ENCODE peak calls at places on chromosome 4, in seven cellular contexts. One of them, this sample, is unnamed.

GRCh38 chr4:141081921-141082381 is 51.3 kb downstream of the RNF150 start:
- DNase-seq in IMR-90: no peak
- DNase-seq in H9: no peak
- DNase-seq in neuronal stem cell: no peak
- DNase-seq in mesenchymal stem cell: no peak
- DNase-seq in H1: no peak
- DNase-seq in trophoblast cell: no peak
- DNase-seq in this sample: no peak

GRCh38 chr4:91340843-91341242 is 962.9 kb upstream of the GRID2 start:
- DNase-seq in IMR-90: no peak
- DNase-seq in H9: no peak
- DNase-seq in neuronal stem cell: no peak
- DNase-seq in mesenchymal stem cell: no peak
- DNase-seq in H1: no peak
- DNase-seq in trophoblast cell: no peak
- DNase-seq in this sample: no peak

GRCh38 chr4:149008415-149009025 is 566.3 kb upstream of the NR3C2 start:
- DNase-seq in IMR-90: peak
- DNase-seq in H9: no peak
- DNase-seq in neuronal stem cell: no peak
- DNase-seq in mesenchymal stem cell: no peak
- DNase-seq in H1: no peak
- DNase-seq in trophoblast cell: peak
- DNase-seq in this sample: peak

GRCh38 chr4:39469429-39470077 is 10.7 kb downstream of the LIAS start:
- DNase-seq in IMR-90: peak
- DNase-seq in H9: peak
- DNase-seq in neuronal stem cell: peak
- DNase-seq in mesenchymal stem cell: peak
- DNase-seq in H1: no peak
- DNase-seq in trophoblast cell: peak
- DNase-seq in this sample: peak

GRCh38 chr4:128823025-128823661 is 13.6 kb downstream of the JADE1 start:
- DNase-seq in IMR-90: peak
- DNase-seq in H9: no peak
- DNase-seq in neuronal stem cell: no peak
- DNase-seq in mesenchymal stem cell: peak
- DNase-seq in H1: no peak
- DNase-seq in trophoblast cell: peak
- DNase-seq in this sample: no peak

GRCh38 chr4:172323288-172323687 is 510.1 kb downstream of the GALNTL6 start:
- DNase-seq in IMR-90: no peak
- DNase-seq in H9: no peak
- DNase-seq in neuronal stem cell: no peak
- DNase-seq in mesenchymal stem cell: no peak
- DNase-seq in H1: no peak
- DNase-seq in trophoblast cell: no peak
- DNase-seq in this sample: no peak

GRCh38 chr4:176360446-176360845 is 40.7 kb downstream of the SPCS3 start:
- DNase-seq in IMR-90: peak
- DNase-seq in H9: no peak
- DNase-seq in neuronal stem cell: no peak
- DNase-seq in mesenchymal stem cell: no peak
- DNase-seq in H1: no peak
- DNase-seq in trophoblast cell: no peak
- DNase-seq in this sample: no peak

GRCh38 chr4:22315643-22316042 is 200.2 kb downstream of the ADGRA3 start:
- DNase-seq in IMR-90: peak
- DNase-seq in H9: no peak
- DNase-seq in neuronal stem cell: no peak
- DNase-seq in mesenchymal stem cell: no peak
- DNase-seq in H1: no peak
- DNase-seq in trophoblast cell: no peak
- DNase-seq in this sample: no peak

GRCh38 chr4:7131498-7132031 is 60.8 kb upstream of the SORCS2 start:
- DNase-seq in IMR-90: no peak
- DNase-seq in H9: no peak
- DNase-seq in neuronal stem cell: no peak
- DNase-seq in mesenchymal stem cell: no peak
- DNase-seq in H1: no peak
- DNase-seq in trophoblast cell: no peak
- DNase-seq in this sample: no peak

GRCh38 chr4:110487873-110488272 is 11.9 kb downstream of the ENPEP start:
- DNase-seq in IMR-90: no peak
- DNase-seq in H9: no peak
- DNase-seq in neuronal stem cell: no peak
- DNase-seq in mesenchymal stem cell: peak
- DNase-seq in H1: no peak
- DNase-seq in trophoblast cell: peak
- DNase-seq in this sample: peak

GRCh38 chr4:122117743-122118142 is 34.4 kb upstream of the BLTP1 start:
- DNase-seq in IMR-90: peak
- DNase-seq in H9: no peak
- DNase-seq in neuronal stem cell: no peak
- DNase-seq in mesenchymal stem cell: peak
- DNase-seq in H1: no peak
- DNase-seq in trophoblast cell: no peak
- DNase-seq in this sample: no peak

GRCh38 chr4:139740531-139741041 is 75.0 kb downstream of the MGST2 start:
- DNase-seq in IMR-90: peak
- DNase-seq in H9: no peak
- DNase-seq in neuronal stem cell: no peak
- DNase-seq in mesenchymal stem cell: peak
- DNase-seq in H1: no peak
- DNase-seq in trophoblast cell: peak
- DNase-seq in this sample: peak

GRCh38 chr4:4362991-4363697 is 23.8 kb upstream of the NSG1 start:
- DNase-seq in IMR-90: no peak
- DNase-seq in H9: no peak
- DNase-seq in neuronal stem cell: no peak
- DNase-seq in mesenchymal stem cell: no peak
- DNase-seq in H1: no peak
- DNase-seq in trophoblast cell: no peak
- DNase-seq in this sample: no peak

GRCh38 chr4:54076673-54077072 is 12.3 kb upstream of the CHIC2 start:
- DNase-seq in IMR-90: peak
- DNase-seq in H9: no peak
- DNase-seq in neuronal stem cell: no peak
- DNase-seq in mesenchymal stem cell: no peak
- DNase-seq in H1: no peak
- DNase-seq in trophoblast cell: peak
- DNase-seq in this sample: no peak
- H2AK5ac ChIP-seq in IMR-90: no peak
- H2AK5ac ChIP-seq in H9: no peak
- H2AK5ac ChIP-seq in neuronal stem cell: no peak
- H2AK5ac ChIP-seq in mesenchymal stem cell: no peak
- H2AK5ac ChIP-seq in H1: no peak
- H2AK5ac ChIP-seq in trophoblast cell: no peak
- H2AK5ac ChIP-seq in this sample: no peak

DNA sequence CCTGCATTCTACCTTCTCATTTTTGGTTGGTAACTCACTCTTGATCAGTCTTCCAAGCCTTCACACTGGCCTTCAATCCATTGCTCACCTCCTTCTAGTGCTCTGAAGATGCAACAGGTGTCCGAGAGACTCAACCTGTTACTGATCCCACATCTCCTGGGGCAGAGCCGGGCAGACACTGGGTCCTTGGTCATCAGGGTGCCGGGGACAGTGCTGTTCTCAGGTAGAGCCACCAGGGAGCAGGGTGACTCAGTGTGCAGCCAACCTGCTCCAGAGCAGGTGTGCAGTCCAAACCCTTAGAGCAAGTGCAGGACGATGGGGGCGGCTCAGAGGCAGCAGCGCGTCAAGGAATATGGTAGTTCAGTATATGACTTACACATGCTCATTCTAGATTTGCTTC is 188.4 kb downstream of the DHX15 start:
- DNase-seq in IMR-90: no peak
- DNase-seq in H9: peak
- DNase-seq in neuronal stem cell: no peak
- DNase-seq in mesenchymal stem cell: no peak
- DNase-seq in H1: no peak
- DNase-seq in trophoblast cell: peak
- DNase-seq in this sample: no peak
- H2AK5ac ChIP-seq in IMR-90: no peak
- H2AK5ac ChIP-seq in H9: no peak
- H2AK5ac ChIP-seq in neuronal stem cell: no peak
- H2AK5ac ChIP-seq in mesenchymal stem cell: no peak
- H2AK5ac ChIP-seq in H1: no peak
- H2AK5ac ChIP-seq in trophoblast cell: no peak
- H2AK5ac ChIP-seq in this sample: no peak

GRCh38 chr4:138614462-138615142 is 372.5 kb upstream of the SLC7A11 start:
- DNase-seq in IMR-90: no peak
- DNase-seq in H9: no peak
- DNase-seq in neuronal stem cell: no peak
- DNase-seq in mesenchymal stem cell: peak
- DNase-seq in H1: no peak
- DNase-seq in trophoblast cell: no peak
- DNase-seq in this sample: no peak
- H2AK5ac ChIP-seq in IMR-90: no peak
- H2AK5ac ChIP-seq in H9: no peak
- H2AK5ac ChIP-seq in neuronal stem cell: no peak
- H2AK5ac ChIP-seq in mesenchymal stem cell: no peak
- H2AK5ac ChIP-seq in H1: no peak
- H2AK5ac ChIP-seq in trophoblast cell: no peak
- H2AK5ac ChIP-seq in this sample: no peak

GRCh38 chr4:123841431-123842121 is 445.0 kb downstream of the SPRY1 start:
- DNase-seq in IMR-90: no peak
- DNase-seq in H9: no peak
- DNase-seq in neuronal stem cell: no peak
- DNase-seq in mesenchymal stem cell: peak
- DNase-seq in H1: no peak
- DNase-seq in trophoblast cell: no peak
- DNase-seq in this sample: no peak
- H2AK5ac ChIP-seq in IMR-90: no peak
- H2AK5ac ChIP-seq in H9: no peak
- H2AK5ac ChIP-seq in neuronal stem cell: no peak
- H2AK5ac ChIP-seq in mesenchymal stem cell: no peak
- H2AK5ac ChIP-seq in H1: no peak
- H2AK5ac ChIP-seq in trophoblast cell: no peak
- H2AK5ac ChIP-seq in this sample: no peak

This sample was measured in mesendoderm.